ENCODE peak calls at places on chromosome 9, in nine cellular contexts. One of them, this sample, is unnamed.
A peak's percentile ranks its signal among the peaks of the same experiment; 100 is the strongest.

GRCh38 chr9:75930193-75930592 is 39.7 kb downstream of the PCSK5 start:
- DNase-seq in right atrium auricular region: no peak
- DNase-seq in astrocyte: no peak
- DNase-seq in lower leg skin: no peak
- DNase-seq in fibroblast of the aortic adventitia: no peak
- DNase-seq in uterus: no peak
- DNase-seq in upper lobe of left lung: no peak
- DNase-seq in GM23248: no peak
- DNase-seq in HFF-Myc: no peak
- DNase-seq in this sample: no peak

GRCh38 chr9:19201899-19202891 is 28.3 kb upstream of the DENND4C start:
- DNase-seq in right atrium auricular region: no peak
- DNase-seq in astrocyte: no peak
- DNase-seq in lower leg skin: peak; percentile 75
- DNase-seq in fibroblast of the aortic adventitia: peak; percentile 31
- DNase-seq in uterus: peak; percentile 78
- DNase-seq in upper lobe of left lung: no peak
- DNase-seq in GM23248: no peak
- DNase-seq in HFF-Myc: no peak
- DNase-seq in this sample: no peak

GRCh38 chr9:133532937-133533668 is 1.4 kb upstream of the ADAMTSL2 start:
- DNase-seq in right atrium auricular region: peak; percentile 85
- DNase-seq in astrocyte: no peak
- DNase-seq in lower leg skin: no peak
- DNase-seq in fibroblast of the aortic adventitia: peak; percentile 40
- DNase-seq in uterus: peak; percentile 57
- DNase-seq in upper lobe of left lung: peak; percentile 45
- DNase-seq in GM23248: peak; percentile 54
- DNase-seq in HFF-Myc: no peak
- DNase-seq in this sample: peak; percentile 62

GRCh38 chr9:98536542-98537173 is 172.1 kb downstream of the GABBR2 start:
- DNase-seq in right atrium auricular region: no peak
- DNase-seq in astrocyte: no peak
- DNase-seq in lower leg skin: no peak
- DNase-seq in fibroblast of the aortic adventitia: no peak
- DNase-seq in uterus: no peak
- DNase-seq in upper lobe of left lung: no peak
- DNase-seq in GM23248: no peak
- DNase-seq in HFF-Myc: no peak
- DNase-seq in this sample: no peak

GRCh38 chr9:75039006-75039405 is 10.9 kb upstream of the CARNMT1 start:
- DNase-seq in right atrium auricular region: no peak
- DNase-seq in astrocyte: peak; percentile 80
- DNase-seq in lower leg skin: no peak
- DNase-seq in fibroblast of the aortic adventitia: peak; percentile 89
- DNase-seq in uterus: peak; percentile 16
- DNase-seq in upper lobe of left lung: no peak
- DNase-seq in GM23248: peak; percentile 89
- DNase-seq in HFF-Myc: peak; percentile 78
- DNase-seq in this sample: peak; percentile 48

GRCh38 chr9:112866662-112867274 is 23.9 kb downstream of the SLC46A2 start:
- DNase-seq in right atrium auricular region: no peak
- DNase-seq in astrocyte: no peak
- DNase-seq in lower leg skin: no peak
- DNase-seq in fibroblast of the aortic adventitia: peak; percentile 60
- DNase-seq in uterus: no peak
- DNase-seq in upper lobe of left lung: no peak
- DNase-seq in GM23248: peak; percentile 20
- DNase-seq in HFF-Myc: no peak
- DNase-seq in this sample: peak; percentile 79

GRCh38 chr9:17742065-17742464 is 163.2 kb downstream of the SH3GL2 start:
- DNase-seq in right atrium auricular region: no peak
- DNase-seq in astrocyte: no peak
- DNase-seq in lower leg skin: no peak
- DNase-seq in fibroblast of the aortic adventitia: no peak
- DNase-seq in uterus: no peak
- DNase-seq in upper lobe of left lung: no peak
- DNase-seq in GM23248: peak; percentile 17
- DNase-seq in HFF-Myc: no peak
- DNase-seq in this sample: no peak

GRCh38 chr9:7146582-7146981 is 388.8 kb downstream of the KDM4C start:
- DNase-seq in right atrium auricular region: no peak
- DNase-seq in astrocyte: no peak
- DNase-seq in lower leg skin: no peak
- DNase-seq in fibroblast of the aortic adventitia: no peak
- DNase-seq in uterus: no peak
- DNase-seq in upper lobe of left lung: no peak
- DNase-seq in GM23248: no peak
- DNase-seq in HFF-Myc: no peak
- DNase-seq in this sample: no peak

GRCh38 chr9:97403746-97404316 is 8.1 kb upstream of the TDRD7 start:
- DNase-seq in right atrium auricular region: no peak
- DNase-seq in astrocyte: no peak
- DNase-seq in lower leg skin: no peak
- DNase-seq in fibroblast of the aortic adventitia: no peak
- DNase-seq in uterus: no peak
- DNase-seq in upper lobe of left lung: no peak
- DNase-seq in GM23248: no peak
- DNase-seq in HFF-Myc: no peak
- DNase-seq in this sample: no peak

GRCh38 chr9:93086445-93087224 is 9.4 kb upstream of the CARD19 start:
- DNase-seq in right atrium auricular region: no peak
- DNase-seq in astrocyte: no peak
- DNase-seq in lower leg skin: peak; percentile 39
- DNase-seq in fibroblast of the aortic adventitia: no peak
- DNase-seq in uterus: peak; percentile 10
- DNase-seq in upper lobe of left lung: peak; percentile 20
- DNase-seq in GM23248: no peak
- DNase-seq in HFF-Myc: no peak
- DNase-seq in this sample: no peak

GRCh38 chr9:36818242-36818938 is 215.7 kb downstream of the PAX5 start:
- DNase-seq in right atrium auricular region: no peak
- DNase-seq in astrocyte: no peak
- DNase-seq in lower leg skin: peak; percentile 74
- DNase-seq in fibroblast of the aortic adventitia: no peak
- DNase-seq in uterus: no peak
- DNase-seq in upper lobe of left lung: no peak
- DNase-seq in GM23248: peak; percentile 8
- DNase-seq in HFF-Myc: no peak
- DNase-seq in this sample: no peak

GRCh38 chr9:11933926-11934325 is 759.3 kb upstream of the TYRP1 start:
- DNase-seq in right atrium auricular region: no peak
- DNase-seq in astrocyte: no peak
- DNase-seq in lower leg skin: no peak
- DNase-seq in fibroblast of the aortic adventitia: peak; percentile 95
- DNase-seq in uterus: no peak
- DNase-seq in upper lobe of left lung: no peak
- DNase-seq in GM23248: peak; percentile 83
- DNase-seq in HFF-Myc: no peak
- DNase-seq in this sample: peak; percentile 50

GRCh38 chr9:108519417-108519816 is 336.4 kb downstream of the ACTL7B start:
- DNase-seq in right atrium auricular region: no peak
- DNase-seq in astrocyte: no peak
- DNase-seq in lower leg skin: no peak
- DNase-seq in fibroblast of the aortic adventitia: no peak
- DNase-seq in uterus: no peak
- DNase-seq in upper lobe of left lung: no peak
- DNase-seq in GM23248: no peak
- DNase-seq in HFF-Myc: no peak
- DNase-seq in this sample: no peak

GRCh38 chr9:15249042-15249818 is 57.8 kb downstream of the TTC39B start:
- DNase-seq in right atrium auricular region: no peak
- DNase-seq in astrocyte: peak; percentile 68
- DNase-seq in lower leg skin: no peak
- DNase-seq in fibroblast of the aortic adventitia: peak; percentile 72
- DNase-seq in uterus: no peak
- DNase-seq in upper lobe of left lung: no peak
- DNase-seq in GM23248: peak; percentile 77
- DNase-seq in HFF-Myc: peak; percentile 38
- DNase-seq in this sample: no peak

GRCh38 chr9:29625292-29625731 is 2052.0 kb upstream of the C9orf72 start:
- DNase-seq in right atrium auricular region: no peak
- DNase-seq in astrocyte: peak; percentile 56
- DNase-seq in lower leg skin: no peak
- DNase-seq in fibroblast of the aortic adventitia: peak; percentile 19
- DNase-seq in uterus: no peak
- DNase-seq in upper lobe of left lung: no peak
- DNase-seq in GM23248: no peak
- DNase-seq in HFF-Myc: no peak
- DNase-seq in this sample: no peak

GRCh38 chr9:34343090-34343489 is 13.7 kb downstream of the NUDT2 start:
- DNase-seq in right atrium auricular region: peak; percentile 90
- DNase-seq in astrocyte: no peak
- DNase-seq in lower leg skin: no peak
- DNase-seq in fibroblast of the aortic adventitia: peak; percentile 82
- DNase-seq in uterus: peak; percentile 62
- DNase-seq in upper lobe of left lung: no peak
- DNase-seq in GM23248: no peak
- DNase-seq in HFF-Myc: no peak
- DNase-seq in this sample: no peak

GRCh38 chr9:113579270-113580040 is 115.9 kb downstream of the RGS3 start:
- DNase-seq in right atrium auricular region: peak; percentile 81
- DNase-seq in astrocyte: no peak
- DNase-seq in lower leg skin: no peak
- DNase-seq in fibroblast of the aortic adventitia: no peak
- DNase-seq in uterus: no peak
- DNase-seq in upper lobe of left lung: peak; percentile 88
- DNase-seq in GM23248: peak; percentile 50
- DNase-seq in HFF-Myc: no peak
- DNase-seq in this sample: peak; percentile 66

GRCh38 chr9:13383216-13383615 is 103.7 kb upstream of the MPDZ start:
- DNase-seq in right atrium auricular region: no peak
- DNase-seq in astrocyte: peak; percentile 46
- DNase-seq in lower leg skin: no peak
- DNase-seq in fibroblast of the aortic adventitia: no peak
- DNase-seq in uterus: no peak
- DNase-seq in upper lobe of left lung: no peak
- DNase-seq in GM23248: no peak
- DNase-seq in HFF-Myc: no peak
- DNase-seq in this sample: no peak

GRCh38 chr9:124248066-124248465 is 9.7 kb upstream of the NEK6 start:
- DNase-seq in right atrium auricular region: no peak
- DNase-seq in astrocyte: no peak
- DNase-seq in lower leg skin: peak; percentile 68
- DNase-seq in fibroblast of the aortic adventitia: no peak
- DNase-seq in uterus: no peak
- DNase-seq in upper lobe of left lung: no peak
- DNase-seq in GM23248: no peak
- DNase-seq in HFF-Myc: no peak
- DNase-seq in this sample: no peak

GRCh38 chr9:124239249-124240073 is 18.3 kb upstream of the NEK6 start:
- DNase-seq in right atrium auricular region: no peak
- DNase-seq in astrocyte: no peak
- DNase-seq in lower leg skin: no peak
- DNase-seq in fibroblast of the aortic adventitia: no peak
- DNase-seq in uterus: no peak
- DNase-seq in upper lobe of left lung: peak; percentile 65
- DNase-seq in GM23248: no peak
- DNase-seq in HFF-Myc: no peak
- DNase-seq in this sample: no peak

GRCh38 chr9:124238546-124239140 is 19.1 kb upstream of the NEK6 start:
- DNase-seq in right atrium auricular region: no peak
- DNase-seq in astrocyte: no peak
- DNase-seq in lower leg skin: no peak
- DNase-seq in fibroblast of the aortic adventitia: no peak
- DNase-seq in uterus: no peak
- DNase-seq in upper lobe of left lung: no peak
- DNase-seq in GM23248: no peak
- DNase-seq in HFF-Myc: no peak
- DNase-seq in this sample: no peak

GRCh38 chr9:124242331-124243194 is 15.2 kb upstream of the NEK6 start:
- DNase-seq in right atrium auricular region: no peak
- DNase-seq in astrocyte: no peak
- DNase-seq in lower leg skin: peak; percentile 86
- DNase-seq in fibroblast of the aortic adventitia: peak; percentile 39
- DNase-seq in uterus: no peak
- DNase-seq in upper lobe of left lung: no peak
- DNase-seq in GM23248: peak; percentile 74
- DNase-seq in HFF-Myc: no peak
- DNase-seq in this sample: no peak
- H3K4me3 ChIP-seq in right atrium auricular region: no peak overlapping the region
- H3K4me3 ChIP-seq in astrocyte: no peak overlapping the region
- H3K4me3 ChIP-seq in lower leg skin: no peak overlapping the region
- H3K4me3 ChIP-seq in fibroblast of the aortic adventitia: peak overlapping the region; percentile 18
- H3K4me3 ChIP-seq in uterus: peak overlapping the region; percentile 8
- H3K4me3 ChIP-seq in upper lobe of left lung: peak overlapping the region; percentile 22
- H3K4me3 ChIP-seq in GM23248: peak overlapping the region; percentile 69
- H3K4me3 ChIP-seq in HFF-Myc: peak overlapping the region; percentile 40
- H3K4me3 ChIP-seq in this sample: no peak overlapping the region

DNA sequence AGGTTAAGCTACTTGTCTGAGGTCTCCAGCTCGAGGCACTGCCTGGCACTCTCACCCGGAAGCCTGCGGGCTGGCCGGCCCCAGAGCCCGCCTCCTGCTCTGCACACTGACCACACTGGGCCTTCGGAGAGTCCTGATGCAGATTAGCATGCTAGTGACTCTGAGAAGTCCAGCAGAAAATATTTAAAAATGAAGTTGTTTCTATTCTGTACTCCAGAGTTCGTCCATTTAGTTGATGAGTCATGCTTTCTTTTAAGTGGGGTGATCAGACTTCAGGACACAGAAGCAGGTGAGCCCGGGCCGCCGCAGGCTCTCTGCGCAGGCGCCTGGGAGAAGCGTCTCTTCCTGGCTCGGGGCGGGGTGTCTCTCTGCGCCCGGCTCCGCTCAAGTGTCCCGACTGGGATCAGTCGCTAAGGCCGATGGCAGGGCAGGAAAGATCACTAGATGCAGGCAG is 32.5 kb downstream of the FAM240B start:
- DNase-seq in right atrium auricular region: peak; percentile 63
- DNase-seq in astrocyte: peak; percentile 16
- DNase-seq in lower leg skin: peak; percentile 91
- DNase-seq in fibroblast of the aortic adventitia: no peak
- DNase-seq in uterus: no peak
- DNase-seq in upper lobe of left lung: peak; percentile 83
- DNase-seq in GM23248: no peak
- DNase-seq in HFF-Myc: no peak
- DNase-seq in this sample: no peak
- H3K4me3 ChIP-seq in right atrium auricular region: peak overlapping the region; percentile 10
- H3K4me3 ChIP-seq in astrocyte: no peak overlapping the region
- H3K4me3 ChIP-seq in lower leg skin: no peak overlapping the region
- H3K4me3 ChIP-seq in fibroblast of the aortic adventitia: no peak overlapping the region
- H3K4me3 ChIP-seq in uterus: no peak overlapping the region
- H3K4me3 ChIP-seq in upper lobe of left lung: peak overlapping the region; percentile 15
- H3K4me3 ChIP-seq in GM23248: no peak overlapping the region
- H3K4me3 ChIP-seq in HFF-Myc: no peak overlapping the region
- H3K4me3 ChIP-seq in this sample: no peak overlapping the region

GRCh38 chr9:136110082-136111061 is 8.3 kb downstream of the TMEM250 start:
- DNase-seq in right atrium auricular region: no peak
- DNase-seq in astrocyte: no peak
- DNase-seq in lower leg skin: no peak
- DNase-seq in fibroblast of the aortic adventitia: peak; percentile 23
- DNase-seq in uterus: no peak
- DNase-seq in upper lobe of left lung: no peak
- DNase-seq in GM23248: peak; percentile 46
- DNase-seq in HFF-Myc: no peak
- DNase-seq in this sample: no peak
- H3K4me3 ChIP-seq in right atrium auricular region: no peak overlapping the region
- H3K4me3 ChIP-seq in astrocyte: peak overlapping the region; percentile 18
- H3K4me3 ChIP-seq in lower leg skin: no peak overlapping the region
- H3K4me3 ChIP-seq in fibroblast of the aortic adventitia: peak overlapping the region; percentile 26
- H3K4me3 ChIP-seq in uterus: peak overlapping the region; percentile 8
- H3K4me3 ChIP-seq in upper lobe of left lung: peak overlapping the region; percentile 38
- H3K4me3 ChIP-seq in GM23248: peak overlapping the region; percentile 50
- H3K4me3 ChIP-seq in HFF-Myc: peak overlapping the region; percentile 23
- H3K4me3 ChIP-seq in this sample: no peak overlapping the region

GRCh38 chr9:101449071-101449721 is 13.6 kb upstream of the ALDOB start:
- DNase-seq in right atrium auricular region: peak; percentile 62
- DNase-seq in astrocyte: peak; percentile 39
- DNase-seq in lower leg skin: peak; percentile 93
- DNase-seq in fibroblast of the aortic adventitia: peak; percentile 37
- DNase-seq in uterus: peak; percentile 51
- DNase-seq in upper lobe of left lung: peak; percentile 77
- DNase-seq in GM23248: peak; percentile 86
- DNase-seq in HFF-Myc: peak; percentile 33
- DNase-seq in this sample: peak; percentile 78
- H3K4me3 ChIP-seq in right atrium auricular region: peak overlapping the region; percentile 43
- H3K4me3 ChIP-seq in astrocyte: peak overlapping the region; percentile 65
- H3K4me3 ChIP-seq in lower leg skin: peak overlapping the region; percentile 20
- H3K4me3 ChIP-seq in fibroblast of the aortic adventitia: peak overlapping the region; percentile 70
- H3K4me3 ChIP-seq in uterus: peak overlapping the region; percentile 36
- H3K4me3 ChIP-seq in upper lobe of left lung: peak overlapping the region; percentile 49
- H3K4me3 ChIP-seq in GM23248: peak overlapping the region; percentile 78
- H3K4me3 ChIP-seq in HFF-Myc: peak overlapping the region; percentile 49
- H3K4me3 ChIP-seq in this sample: peak overlapping the region; percentile 65

This sample was measured in MG63.